ENCODE peak calls at places on chromosomes 16 and 17, in five cellular contexts. K, X, W, I and B are unnamed samples.

GRCh38 chr16:57118461-57119084 is 26.2 kb downstream of the CPNE2 start:
- DNase-seq in W (no peak), K (no peak), I (no peak), X (no peak), B (no peak)

GRCh38 chr16:2470234-2470601 is 879 bp upstream of the NTN3 start:
- DNase-seq in I (no peak), X (no peak), W (no peak), K (no peak), B (no peak)

GRCh38 chr17:63697341-63698286 is 2.3 kb downstream of the LIMD2 start:
- DNase-seq in K (peak; percentile 82), W (no peak), X (no peak), I (peak; percentile 20), B (peak; percentile 78)

GRCh38 chr16:51759329-51759728 is 608.3 kb upstream of the SALL1 start:
- DNase-seq in X (no peak), W (no peak), K (no peak), I (no peak), B (no peak)

GRCh38 chr16:88630941-88631340 is 7.4 kb upstream of the IL17C start:
- DNase-seq in K (no peak), W (no peak), X (no peak), I (no peak), B (no peak)

GRCh38 chr17:62955841-62956352 is 10.1 kb upstream of the TANC2 start:
- DNase-seq in X (no peak), K (no peak), W (no peak), I (no peak), B (no peak)

GRCh38 chr16:1184156-1184868 is 31.4 kb downstream of the CACNA1H start:
- DNase-seq in W (no peak), I (no peak), K (no peak), X (no peak), B (no peak)

GRCh38 chr17:48037036-48037881 is at the start of gene COPZ2:
- DNase-seq in K (peak; percentile 73), W (no peak), X (peak; percentile 44), I (peak; percentile 62), B (peak; percentile 69)

GRCh38 chr16:88634141-88634993 is 4.0 kb upstream of the IL17C start:
- DNase-seq in I (peak; percentile 85), K (peak; percentile 96), W (peak; percentile 46), X (peak; percentile 23), B (peak; percentile 85)

GRCh38 chr16:56970934-56971767 is 9.4 kb downstream of the CETP start:
- DNase-seq in X (peak; percentile 19), K (no peak), I (no peak), W (no peak), B (no peak)

GRCh38 chr17:70520447-70520846 is 351.1 kb downstream of the KCNJ2 start:
- DNase-seq in X (no peak), I (no peak), K (no peak), W (no peak), B (no peak)

GRCh38 chr17:32283745-32284207 is 18.1 kb downstream of the RHBDL3 start:
- DNase-seq in K (no peak), W (no peak), I (peak; percentile 24), X (peak; percentile 72), B (no peak)

GRCh38 chr16:78310990-78311561 is 211.6 kb downstream of the WWOX start:
- DNase-seq in X (peak; percentile 2), W (peak; percentile 38), I (peak; percentile 89), K (no peak), B (peak; percentile 53)

GRCh38 chr17:72822358-72823023 is 270.0 kb downstream of the SLC39A11 start:
- DNase-seq in W (no peak), X (no peak), I (no peak), K (no peak), B (no peak)

GRCh38 chr16:87653234-87653633 is 50.9 kb downstream of the JPH3 start:
- DNase-seq in W (no peak), K (no peak), X (peak; percentile 2), I (peak; percentile 2), B (no peak)

DNA sequence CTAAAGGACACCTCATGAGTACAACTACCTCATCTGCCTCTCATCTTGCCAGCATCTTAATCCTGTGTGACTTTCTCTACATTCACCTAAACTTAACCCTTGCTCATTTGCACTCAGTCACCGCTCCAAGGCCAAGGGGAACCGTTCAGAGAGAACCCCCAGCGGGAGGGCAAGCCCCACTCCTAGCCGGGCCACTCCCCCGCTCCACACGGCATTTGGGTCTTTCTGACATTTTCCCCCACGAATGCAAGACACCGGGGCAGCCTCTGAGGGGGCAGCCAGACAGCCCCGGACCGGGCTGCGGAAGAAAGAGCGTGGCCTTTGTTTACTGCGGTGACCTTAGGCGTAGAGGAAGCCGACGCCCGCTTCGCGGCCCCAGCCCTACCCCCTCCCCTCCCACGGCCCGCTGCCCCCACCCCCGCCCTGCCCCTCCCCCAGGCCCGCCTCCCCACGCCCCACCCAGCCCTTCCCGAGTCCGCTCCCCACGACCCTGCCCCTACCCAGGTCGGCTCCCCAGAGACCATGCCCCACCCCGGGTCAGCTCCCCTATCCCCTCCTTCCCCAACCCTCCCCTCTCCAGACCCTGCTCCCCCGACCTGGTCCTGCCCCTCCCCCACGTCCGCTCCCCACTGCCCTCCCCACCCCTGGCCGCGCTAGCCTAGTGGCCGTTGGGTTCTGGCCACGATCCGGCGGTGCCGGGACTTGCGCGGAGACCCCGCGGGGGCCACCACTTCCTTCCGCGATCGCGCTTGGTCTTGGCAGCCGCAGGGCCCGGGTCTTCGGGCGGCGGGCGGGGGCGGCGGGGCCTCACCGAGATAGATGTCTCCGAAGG is 789 bp downstream of the CSNK1D start:
- DNase-seq in X (no peak), I (no peak), W (no peak), K (no peak), B (peak; percentile 60)
- H4K91ac ChIP-seq in X (peak overlapping the region; percentile 8), I (peak overlapping the region; percentile 78), W (no peak overlapping the region), K (peak overlapping the region; percentile 57), B (no peak overlapping the region)

DNA sequence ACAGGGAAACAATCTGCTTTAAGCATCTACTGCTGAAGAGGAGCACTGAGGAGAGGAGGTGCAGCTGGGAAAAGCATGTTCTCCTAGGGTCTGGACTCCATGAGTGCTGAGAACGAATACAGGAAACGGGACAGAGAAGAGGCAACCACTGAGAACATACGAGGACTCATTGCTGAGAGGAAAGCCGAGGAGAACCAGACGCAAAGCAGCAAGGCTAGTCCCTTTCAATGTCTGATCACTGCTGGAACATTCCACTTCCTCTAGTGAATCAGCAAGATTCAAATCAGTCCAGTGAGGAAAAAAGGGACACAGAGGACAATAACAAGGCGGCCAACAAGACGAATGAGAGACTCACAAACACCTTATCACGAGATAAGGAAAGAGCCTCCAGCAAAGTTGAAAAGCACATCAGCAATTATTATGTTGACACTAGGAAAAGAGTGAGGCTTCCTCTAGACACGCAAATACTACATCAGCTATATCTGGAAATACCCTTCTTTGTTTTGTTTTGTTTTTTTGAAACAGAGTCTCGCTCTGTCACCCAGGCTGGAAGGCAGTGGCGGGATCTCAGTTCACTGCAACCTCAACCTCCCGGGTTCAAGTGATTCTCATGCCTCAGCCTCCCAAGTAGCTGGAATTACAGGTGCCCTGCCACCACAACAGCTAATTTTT is 41.6 kb downstream of the ZZEF1 start:
- DNase-seq in I (peak; percentile 75), K (no peak), W (no peak), X (peak; percentile 40), B (no peak)
- H4K91ac ChIP-seq in I (no peak overlapping the region), K (no peak overlapping the region), W (no peak overlapping the region), X (peak overlapping the region; percentile 38), B (no peak overlapping the region)

GRCh38 chr17:81309140-81309858 is 14.2 kb upstream of the SLC38A10 start:
- DNase-seq in I (peak; percentile 84), K (peak; percentile 78), X (peak; percentile 51), W (peak; percentile 54), B (peak; percentile 86)
- H4K91ac ChIP-seq in I (peak overlapping the region; percentile 80), K (peak overlapping the region; percentile 66), X (no peak overlapping the region), W (no peak overlapping the region), B (no peak overlapping the region)

DNA sequence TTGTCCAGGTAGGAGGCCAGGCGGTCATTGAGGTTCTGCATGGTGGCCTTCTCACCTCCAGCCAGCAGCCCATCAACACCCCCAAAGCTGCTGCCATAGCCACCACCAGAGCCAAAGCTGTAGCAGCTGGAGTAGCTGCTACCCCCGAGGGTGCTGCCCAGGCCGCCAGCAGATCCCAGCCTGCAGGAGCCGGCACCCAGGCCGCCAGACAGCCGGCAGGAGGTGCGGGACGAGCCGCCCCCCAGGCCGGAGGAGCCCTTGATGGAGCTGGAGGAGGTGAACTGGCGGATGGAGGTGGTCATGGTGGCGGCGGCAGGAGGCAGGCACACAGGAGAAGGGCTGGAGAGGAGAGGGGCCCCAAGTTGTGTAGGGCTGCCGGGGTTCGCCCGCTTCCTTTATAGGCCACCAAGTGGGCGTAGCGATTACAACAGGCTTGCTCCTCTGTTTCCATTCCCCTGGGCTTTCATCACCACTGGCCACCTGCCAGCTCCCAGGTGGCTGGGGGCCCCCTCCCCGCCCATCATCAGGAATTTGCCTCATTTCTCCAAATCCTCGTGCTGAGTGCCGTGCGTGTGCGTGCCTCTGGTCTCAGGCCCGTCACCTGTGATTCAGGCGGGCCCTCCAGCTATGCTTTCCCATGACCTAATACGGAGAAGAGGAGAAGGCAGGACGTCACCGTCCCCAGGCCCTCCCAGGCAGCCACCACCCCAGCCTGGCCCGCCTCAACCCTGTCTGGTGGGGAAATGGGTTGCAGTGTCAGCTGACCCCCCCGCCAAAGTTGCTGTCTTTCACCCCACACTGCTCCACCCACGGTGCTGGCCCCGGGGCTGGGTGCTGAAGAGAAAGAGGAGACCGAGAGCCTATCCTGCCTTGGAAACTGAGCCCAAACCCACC is at the start of gene KRT17:
- DNase-seq in W (no peak), X (no peak), K (no peak), I (no peak), B (peak; percentile 62)
- H4K91ac ChIP-seq in W (no peak within 1 kb of the TSS), X (no peak within 1 kb of the TSS), K (no peak within 1 kb of the TSS), I (no peak within 1 kb of the TSS), B (no peak within 1 kb of the TSS)

GRCh38 chr17:4492762-4493561 is 5.7 kb upstream of the SPNS2 start:
- DNase-seq in X (peak; percentile 28), I (peak; percentile 38), W (peak; percentile 87), K (peak; percentile 91), B (peak; percentile 95)
- H4K91ac ChIP-seq in X (no peak overlapping the region), I (no peak overlapping the region), W (no peak overlapping the region), K (no peak overlapping the region), B (no peak overlapping the region)

GRCh38 chr16:85919271-85920267 is 20.6 kb downstream of the IRF8 start:
- DNase-seq in W (no peak), X (no peak), K (no peak), I (no peak), B (no peak)
- H4K91ac ChIP-seq in W (no peak overlapping the region), X (no peak overlapping the region), K (no peak overlapping the region), I (no peak overlapping the region), B (no peak overlapping the region)